ENCODE peak calls at places on chromosome 3, in five cellular contexts. V is IMR-90, T is A549, N is H1, A is K562. Y is an unnamed sample.

GRCh38 chr3:11185564-11186317 is 31.4 kb downstream of the HRH1 start:
- DNase-seq in V (peak; percentile 96), T (peak; percentile 58), A (no peak), N (no peak), Y (no peak)

GRCh38 chr3:130779031-130779430 is 32.4 kb upstream of the PIK3R4 start:
- DNase-seq in A (no peak), N (no peak), T (no peak), V (no peak), Y (no peak)

GRCh38 chr3:143974181-143974876 is 2.7 kb downstream of the DIPK2A start:
- DNase-seq in N (no peak), T (no peak), A (no peak), V (no peak), Y (no peak)

GRCh38 chr3:148727242-148727641 is 29.5 kb downstream of the AGTR1 start:
- DNase-seq in V (no peak), A (no peak), N (peak; percentile 53), T (peak; percentile 23), Y (peak; percentile 30)

GRCh38 chr3:69205385-69205784 is 83.0 kb upstream of the LMOD3 start:
- DNase-seq in T (no peak), N (no peak), V (no peak), A (no peak), Y (no peak)

GRCh38 chr3:176696816-176697215 is 500.5 kb downstream of the TBL1XR1 start:
- DNase-seq in T (no peak), A (no peak), N (no peak), V (no peak), Y (no peak)

GRCh38 chr3:108096506-108097325 is 5.9 kb upstream of the CD47 start:
- DNase-seq in V (no peak), N (no peak), A (no peak), T (no peak), Y (no peak)

GRCh38 chr3:56725175-56725574 is 42.1 kb upstream of the TASOR start:
- DNase-seq in N (no peak), T (no peak), V (no peak), A (no peak), Y (no peak)

GRCh38 chr3:30549600-30549999 is 56.8 kb upstream of the TGFBR2 start:
- DNase-seq in T (no peak), A (no peak), V (no peak), N (no peak), Y (no peak)

GRCh38 chr3:58205981-58206380 is 4.8 kb downstream of the DNASE1L3 start:
- DNase-seq in N (no peak), T (no peak), A (no peak), V (no peak), Y (peak; percentile 58)

GRCh38 chr3:195748661-195749060 is 27.9 kb downstream of the MUC20 start:
- DNase-seq in N (no peak), A (no peak), T (no peak), V (no peak), Y (no peak)

GRCh38 chr3:190366145-190366544 is 21.8 kb upstream of the CLDN16 start:
- DNase-seq in T (no peak), V (no peak), N (no peak), A (no peak), Y (no peak)

GRCh38 chr3:107240183-107241091 is 136.8 kb upstream of the CCDC54 start:
- DNase-seq in A (peak; percentile 45), V (peak; percentile 75), N (peak; percentile 84), T (peak; percentile 70), Y (peak; percentile 4)

GRCh38 chr3:45841380-45841700 is 579 bp downstream of the LZTFL1 start:
- DNase-seq in N (no peak), V (peak; percentile 17), A (no peak), T (no peak), Y (peak; percentile 3)

GRCh38 chr3:152564454-152564853 is 270.5 kb upstream of the P2RY1 start:
- DNase-seq in V (no peak), N (no peak), A (no peak), T (no peak), Y (no peak)

GRCh38 chr3:152222327-152222726 is 46.4 kb upstream of the MBNL1 start:
- DNase-seq in N (no peak), A (no peak), V (peak; percentile 72), T (no peak), Y (no peak)

GRCh38 chr3:158379517-158379916 is 191.5 kb upstream of the MLF1 start:
- DNase-seq in V (no peak), A (no peak), T (no peak), N (no peak), Y (no peak)

GRCh38 chr3:42024578-42025387 is 62.9 kb upstream of the ULK4 start:
- DNase-seq in N (no peak), A (no peak), V (no peak), T (no peak), Y (no peak)

GRCh38 chr3:169771651-169772529 is 1.3 kb upstream of the MYNN start:
- DNase-seq in N (peak; percentile 71), A (peak; percentile 44), V (peak; percentile 72), T (peak; percentile 35), Y (peak; percentile 79)

GRCh38 chr3:84820906-84821305 is 137.9 kb upstream of the CADM2 start:
- DNase-seq in V (no peak), T (no peak), N (no peak), A (no peak), Y (no peak)

GRCh38 chr3:179929091-179929529 is 107.6 kb downstream of the PEX5L start:
- DNase-seq in N (peak; percentile 71), T (peak; percentile 35), V (peak; percentile 60), A (peak; percentile 46), Y (peak; percentile 35)

GRCh38 chr3:196406806-196407470 is 25.3 kb downstream of the UBXN7 start:
- DNase-seq in V (peak; percentile 86), A (no peak), T (no peak), N (no peak), Y (no peak)

DNA sequence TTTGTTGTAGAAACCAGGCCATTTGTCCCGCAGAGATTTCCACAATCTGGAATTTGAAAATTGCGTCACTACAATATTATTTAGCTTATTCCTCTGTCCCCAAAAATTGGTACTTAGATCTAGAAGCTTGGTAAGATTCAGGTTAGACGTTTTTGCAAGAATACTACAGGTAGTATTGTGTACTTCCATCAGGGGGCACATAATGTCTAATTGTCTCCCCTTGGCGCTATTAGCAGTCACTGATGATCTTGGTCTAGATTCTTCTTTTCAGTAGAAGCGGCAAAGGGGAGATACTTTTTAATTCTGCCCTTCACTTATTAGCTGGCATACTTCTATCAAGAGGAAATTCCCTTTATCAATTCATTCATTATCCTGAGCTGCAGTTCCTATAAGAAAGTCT is 42.6 kb upstream of the TRIM42 start:
- DNase-seq in N (no peak), V (no peak), A (no peak), T (no peak), Y (no peak)
- TF ChIP-seq CTCF in N (no peak), V (no peak), A (no peak), T (no peak), Y (no peak)

GRCh38 chr3:48863122-48863521 is 15.4 kb upstream of the PRKAR2A start:
- DNase-seq in N (no peak), V (no peak), A (no peak), T (no peak), Y (no peak)
- TF ChIP-seq MAFK in N (no peak), V (no peak), A (no peak), T (no peak), Y (no peak)

DNA sequence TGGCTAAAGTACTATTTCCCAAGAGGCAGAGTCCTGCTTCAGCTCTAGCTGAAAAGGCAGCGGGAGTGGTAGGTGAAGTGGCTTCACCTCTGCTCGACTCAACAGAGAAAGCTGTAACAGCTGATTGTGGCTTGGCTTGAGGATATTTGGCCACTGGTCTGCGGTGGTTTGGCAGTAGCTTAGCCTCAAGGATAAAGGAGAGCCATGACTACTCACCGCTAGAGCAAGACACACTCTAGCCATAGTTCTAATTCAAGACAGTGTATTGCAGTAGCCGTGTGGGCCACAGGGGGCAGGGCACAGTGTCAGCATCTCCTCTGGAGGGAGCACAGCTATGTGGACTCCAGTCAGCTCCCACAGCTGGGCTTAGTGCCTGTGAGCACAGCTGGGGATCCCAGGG is 23.5 kb downstream of the TPRG1 start:
- DNase-seq in N (peak; percentile 49), T (no peak), V (no peak), A (no peak), Y (peak; percentile 11)
- TF ChIP-seq CTCF in N (peak; percentile 63), T (no peak), V (no peak), A (no peak), Y (peak; percentile 44)

GRCh38 chr3:67646586-67647234 is 7.7 kb downstream of the SUCLG2 start:
- DNase-seq in T (peak; percentile 40), N (no peak), V (peak; percentile 10), A (no peak), Y (no peak)
- TF ChIP-seq MAFK in T (no peak), N (no peak), V (no peak), A (no peak), Y (no peak)

DNA sequence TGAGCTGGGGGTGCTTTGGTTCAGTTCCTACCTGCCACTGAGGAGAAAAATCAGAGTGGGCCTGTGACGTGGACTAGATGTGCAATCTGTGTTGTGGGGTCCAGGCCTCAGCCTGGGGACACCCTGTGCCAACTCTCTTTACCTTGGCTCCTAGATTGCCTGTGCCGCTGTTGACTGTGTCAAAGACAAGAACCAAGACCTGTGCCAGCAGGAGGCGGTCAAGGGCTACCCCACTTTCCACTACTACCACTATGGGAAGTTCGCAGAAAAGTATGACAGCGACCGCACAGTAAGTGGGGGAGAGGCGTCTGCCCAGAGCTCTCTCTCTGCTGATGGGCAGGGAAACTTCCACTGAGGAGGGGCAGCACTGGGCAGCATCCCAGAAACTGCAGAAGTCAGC is 40.6 kb upstream of the SEC22A start:
- DNase-seq in V (no peak), N (peak; percentile 73), A (no peak), T (no peak), Y (no peak)
- TF ChIP-seq CTCF in V (no peak), N (peak; percentile 67), A (no peak), T (peak; percentile 20), Y (peak; percentile 15)

DNA sequence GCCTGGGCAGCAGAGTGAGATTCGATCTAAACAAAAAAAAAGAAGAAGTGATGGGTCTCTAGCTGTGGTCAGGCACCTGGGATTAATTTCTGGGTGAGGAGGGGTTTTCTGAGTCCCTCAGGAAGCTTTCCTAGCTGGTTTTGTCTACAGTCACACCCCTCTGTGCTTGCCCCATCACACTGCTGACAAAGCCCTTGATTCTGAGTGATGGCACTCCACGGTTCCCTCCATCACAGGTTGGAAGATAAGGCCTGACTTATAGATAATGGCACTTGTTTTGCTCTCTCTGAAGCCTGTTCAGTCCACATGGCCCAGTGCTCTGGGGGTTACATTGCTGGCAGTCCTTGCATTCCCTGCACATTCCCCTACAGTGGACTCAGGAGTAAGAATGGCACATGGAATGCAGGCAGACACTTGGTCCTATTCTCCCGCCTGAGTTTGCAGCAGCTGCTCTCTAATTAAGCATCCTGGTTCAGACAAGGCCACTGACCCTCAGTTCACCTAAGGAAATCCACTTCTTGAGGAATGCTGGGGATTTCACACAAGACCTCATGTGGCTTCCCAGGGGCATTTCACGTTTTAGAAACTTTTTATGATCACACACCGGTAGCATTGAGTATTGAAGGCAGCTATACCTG is 81.0 kb upstream of the NMNAT3 start:
- DNase-seq in N (no peak), A (no peak), T (no peak), V (peak; percentile 13), Y (no peak)
- TF ChIP-seq MAFK in N (no peak), A (no peak), T (no peak), V (no peak), Y (no peak)

GRCh38 chr3:160003520-160004128 is 15.0 kb downstream of the IL12A start:
- DNase-seq in T (peak; percentile 60), N (peak; percentile 76), A (peak; percentile 16), V (peak; percentile 31), Y (peak; percentile 51)
- TF ChIP-seq CTCF in T (peak; percentile 79), N (peak; percentile 78), A (peak; percentile 44), V (peak; percentile 51), Y (peak; percentile 77)

Y was measured in HepG2.